ENCODE peak calls at places on chromosomes 2 and 18, in six cellular contexts. S, L, Z, T, K and O are unnamed samples.
A peak's percentile ranks its signal among the peaks of the same experiment; 100 is the strongest.

GRCh38 chr18:26531600-26532150 is 16.7 kb downstream of the KCTD1 start:
- DNase-seq in K (no peak), S (no peak), Z (no peak), T (no peak), L (no peak), O (no peak)

GRCh38 chr2:222439692-222440091 is 15.3 kb downstream of the SGPP2 start:
- DNase-seq in S (no peak), K (no peak), Z (no peak), L (no peak), T (no peak), O (no peak)

GRCh38 chr2:219175928-219176817 is 552 bp downstream of the CNPPD1 start:
- DNase-seq in L (peak; percentile 55), Z (peak; percentile 83), K (peak; percentile 48), T (peak; percentile 64), S (peak; percentile 73), O (peak; percentile 24)

GRCh38 chr2:235234711-235235110 is 259.1 kb upstream of the AGAP1 start:
- DNase-seq in T (no peak), S (no peak), Z (no peak), L (no peak), K (no peak), O (no peak)

GRCh38 chr2:222878877-222879601 is 18.2 kb downstream of the ACSL3 start:
- DNase-seq in Z (no peak), S (no peak), T (no peak), K (no peak), L (no peak), O (no peak)

GRCh38 chr2:105114551-105114950 is 76.7 kb downstream of the MRPS9 start:
- DNase-seq in L (no peak), S (peak; percentile 87), Z (no peak), K (no peak), T (no peak), O (no peak)

GRCh38 chr18:77984178-77984577 is 734.5 kb downstream of the GALR1 start:
- DNase-seq in T (no peak), K (no peak), S (no peak), L (no peak), Z (no peak), O (no peak)

GRCh38 chr18:44898536-44898935 is 217.8 kb downstream of the SETBP1 start:
- DNase-seq in K (no peak), Z (no peak), S (no peak), T (no peak), L (no peak), O (no peak)

GRCh38 chr2:67662222-67662621 is 265.1 kb downstream of the ETAA1 start:
- DNase-seq in T (no peak), K (no peak), L (no peak), S (no peak), Z (no peak), O (no peak)

GRCh38 chr2:112813043-112813966 is 23.3 kb downstream of the IL1B start:
- DNase-seq in K (no peak), T (no peak), L (no peak), S (no peak), Z (no peak), O (no peak)

GRCh38 chr2:238425505-238425978 is 1.2 kb upstream of the ASB1 start:
- DNase-seq in T (no peak), K (no peak), Z (no peak), S (no peak), L (no peak), O (no peak)

GRCh38 chr18:51132256-51132935 is 65.1 kb downstream of the MEX3C start:
- DNase-seq in S (no peak), Z (no peak), L (no peak), T (no peak), K (no peak), O (no peak)

GRCh38 chr18:37944871-37945270 is 379.3 kb upstream of the CELF4 start:
- DNase-seq in S (no peak), L (no peak), K (no peak), T (no peak), Z (no peak), O (no peak)

GRCh38 chr2:70683455-70683854 is 84.5 kb downstream of the ADD2 start:
- DNase-seq in K (no peak), Z (peak; percentile 47), L (no peak), S (no peak), T (no peak), O (no peak)

GRCh38 chr2:51511002-51511401 is 479.1 kb upstream of the NRXN1 start:
- DNase-seq in K (no peak), T (no peak), L (no peak), S (no peak), Z (no peak), O (no peak)

GRCh38 chr2:26904839-26905238 is 56.9 kb downstream of the DPYSL5 start:
- DNase-seq in S (no peak), K (no peak), Z (no peak), L (no peak), T (no peak), O (no peak)

GRCh38 chr2:165560377-165560988 is 91.0 kb downstream of the CSRNP3 start:
- DNase-seq in S (no peak), T (no peak), Z (no peak), K (no peak), L (no peak), O (no peak)

GRCh38 chr2:193076995-193077394 is 882.3 kb upstream of the TMEFF2 start:
- DNase-seq in K (no peak), L (no peak), S (no peak), Z (no peak), T (no peak), O (no peak)

GRCh38 chr2:215084080-215084479 is 54.3 kb downstream of the ABCA12 start:
- DNase-seq in K (no peak), T (no peak), S (no peak), L (no peak), Z (no peak), O (no peak)

GRCh38 chr18:31492671-31493070 is 5.3 kb upstream of the DSG2 start:
- DNase-seq in L (no peak), S (no peak), Z (no peak), T (no peak), K (no peak), O (no peak)

GRCh38 chr2:101063352-101063751 is 61.3 kb downstream of the RPL31 start:
- DNase-seq in L (no peak), S (peak; percentile 72), Z (no peak), T (no peak), K (peak; percentile 58), O (no peak)

DNA sequence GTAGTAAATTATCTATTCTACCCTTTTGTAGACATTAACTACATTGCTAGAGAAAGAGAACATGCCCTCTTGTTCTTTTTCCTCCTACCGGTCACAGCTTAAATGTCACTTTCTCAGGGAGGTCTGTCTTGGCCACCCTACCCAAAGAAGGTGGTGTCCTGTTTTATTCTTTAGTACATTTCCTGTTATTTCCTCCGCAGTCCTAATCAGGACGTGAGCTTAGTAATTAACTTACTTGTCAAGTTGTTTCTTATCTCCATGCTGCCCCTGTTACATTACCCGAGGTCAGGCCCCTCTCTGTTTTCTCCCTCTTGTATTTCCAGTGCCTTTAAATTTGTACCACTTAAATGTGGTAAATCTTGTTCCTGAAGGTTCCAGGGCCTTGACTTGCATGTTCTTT is 73.7 kb upstream of the RMDN2 start:
- DNase-seq in S (no peak), T (no peak), L (no peak), K (no peak), Z (no peak), O (no peak)
- H3K4me3 ChIP-seq in S (no peak overlapping the region), T (no peak overlapping the region), L (no peak overlapping the region), K (no peak overlapping the region), Z (no peak overlapping the region), O (no peak overlapping the region)

GRCh38 chr2:65922030-65922429 is 489.6 kb upstream of the SPRED2 start:
- DNase-seq in Z (no peak), S (no peak), L (no peak), K (no peak), T (no peak), O (no peak)
- H3K4me1 ChIP-seq in Z (peaks cover 21% of the 10 kb centered on the region), S (peaks cover 12% of the 10 kb centered on the region), L (peaks cover 11% of the 10 kb centered on the region), K (no peaks in the 10 kb centered on the region), T (peaks cover 12% of the 10 kb centered on the region), O (no peaks in the 10 kb centered on the region)

GRCh38 chr2:151816858-151817257 is 11.4 kb downstream of the ARL5A start:
- DNase-seq in K (no peak), Z (no peak), S (no peak), L (no peak), T (no peak), O (no peak)

GRCh38 chr2:151819920-151820319 is 8.3 kb downstream of the ARL5A start:
- DNase-seq in T (no peak), S (no peak), Z (no peak), K (no peak), L (no peak), O (no peak)

GRCh38 chr2:151823651-151824050 is 4.6 kb downstream of the ARL5A start:
- DNase-seq in K (no peak), L (no peak), T (no peak), S (no peak), Z (no peak), O (no peak)

GRCh38 chr2:151815821-151816489 is 12.3 kb downstream of the ARL5A start:
- DNase-seq in T (no peak), Z (no peak), L (no peak), S (no peak), K (no peak), O (no peak)

GRCh38 chr2:151817929-151818328 is 10.3 kb downstream of the ARL5A start:
- DNase-seq in K (no peak), S (no peak), T (no peak), Z (no peak), L (no peak), O (no peak)
- H3K36me3 ChIP-seq in K (no peaks in the 10 kb centered on the region), S (peaks cover 19% of the 10 kb centered on the region), T (no peaks in the 10 kb centered on the region), Z (no peaks in the 10 kb centered on the region), L (peaks cover 20% of the 10 kb centered on the region), O (peaks cover 11% of the 10 kb centered on the region)

DNA sequence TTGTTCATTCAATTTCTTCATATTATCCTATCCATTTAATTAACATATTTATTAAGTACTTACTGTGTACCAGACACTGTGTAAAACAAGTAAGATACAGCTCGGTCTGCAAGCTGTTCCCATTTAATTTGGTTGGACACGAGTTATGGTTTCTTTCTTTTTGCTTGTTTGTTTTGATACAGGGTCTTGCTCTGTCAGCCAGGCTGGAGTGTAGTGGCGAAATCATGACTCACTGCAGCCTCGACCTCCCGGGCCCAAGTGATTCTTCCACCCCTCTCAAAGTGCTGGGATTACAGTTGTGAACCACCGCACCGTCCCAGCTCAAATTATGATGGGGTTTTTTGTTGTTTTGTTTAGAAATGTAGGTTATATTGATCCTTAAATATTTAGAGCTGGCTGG is 9.0 kb downstream of the CYBRD1 start:
- DNase-seq in L (peak; percentile 31), Z (peak; percentile 70), T (no peak), S (peak; percentile 91), K (no peak), O (no peak)
- H3K4me3 ChIP-seq in L (no peak overlapping the region), Z (no peak overlapping the region), T (no peak overlapping the region), S (peak overlapping the region; percentile 51), K (no peak overlapping the region), O (no peak overlapping the region)